ENCODE peak calls at places on chromosome 20, in eight cellular contexts. M is activated naive CD8-positive, alpha-beta T cell treated with anti-CD3 and anti-CD28 coated beads, Interleukin-2, amount 50 U/mL, for 24 hours; D is K562; Z is hippocampal formation; R is AML-193; W is H9; X is IMR-90; Y is RPMI8226. I is an unnamed sample.

GRCh38 chr20:62028384-62028783 is 37.3 kb downstream of the TAF4 start:
- DNase-seq in M (no peak), D (no peak), Z (no peak), R (no peak), W (no peak), X (no peak), Y (no peak), I (no peak)

GRCh38 chr20:10357061-10357708 is 76.8 kb downstream of the MKKS start:
- DNase-seq in M (no peak), D (no peak), Z (no peak), R (no peak), W (no peak), X (no peak), Y (no peak), I (no peak)

GRCh38 chr20:64148581-64148980 is 15.7 kb upstream of the MYT1 start:
- DNase-seq in M (no peak), D (no peak), Z (no peak), R (no peak), W (no peak), X (no peak), Y (no peak), I (peak)

GRCh38 chr20:58583141-58583540 is 67.9 kb upstream of the APCDD1L start:
- DNase-seq in M (no peak), D (no peak), Z (no peak), R (no peak), W (no peak), X (peak), Y (no peak), I (peak)

GRCh38 chr20:728022-728944 is 40.0 kb downstream of the SLC52A3 start:
- DNase-seq in M (peak), D (peak), Z (no peak), R (peak), W (peak), X (peak), Y (peak), I (peak)

GRCh38 chr20:11411765-11412164 is 505.9 kb upstream of the BTBD3 start:
- DNase-seq in M (no peak), D (no peak), Z (no peak), R (no peak), W (peak), X (no peak), Y (peak), I (no peak)

GRCh38 chr20:1427457-1428054 is 34.7 kb upstream of the FKBP1A start:
- DNase-seq in M (no peak), D (no peak), Z (no peak), R (no peak), W (peak), X (peak), Y (no peak), I (no peak)

GRCh38 chr20:21901470-21902275 is 196.2 kb downstream of the PAX1 start:
- DNase-seq in M (no peak), D (no peak), Z (no peak), R (no peak), W (no peak), X (no peak), Y (no peak), I (peak)

GRCh38 chr20:45138451-45139300 is 14.4 kb upstream of the WFDC12 start:
- DNase-seq in M (peak), D (peak), Z (no peak), R (peak), W (peak), X (no peak), Y (peak), I (peak)

GRCh38 chr20:34689486-34689885 is 12.6 kb upstream of the PIGU start:
- DNase-seq in M (no peak), D (no peak), Z (no peak), R (no peak), W (no peak), X (no peak), Y (no peak), I (no peak)

GRCh38 chr20:31933698-31934097 is 18.1 kb downstream of the PDRG1 start:
- DNase-seq in M (no peak), D (no peak), Z (no peak), R (no peak), W (no peak), X (no peak), Y (no peak), I (peak)

GRCh38 chr20:63580796-63581461 is 6.9 kb upstream of the HELZ2 start:
- DNase-seq in M (peak), D (peak), Z (peak), R (no peak), W (peak), X (peak), Y (peak), I (no peak)

GRCh38 chr20:39605908-39606307 is 643.8 kb downstream of the DHX35 start:
- DNase-seq in M (no peak), D (no peak), Z (no peak), R (no peak), W (no peak), X (no peak), Y (no peak), I (no peak)

GRCh38 chr20:2131366-2131765 is 29.7 kb downstream of the STK35 start:
- DNase-seq in M (no peak), D (no peak), Z (no peak), R (no peak), W (no peak), X (peak), Y (no peak), I (no peak)

GRCh38 chr20:42763015-42763414 is 426.7 kb downstream of the PTPRT start:
- DNase-seq in M (no peak), D (no peak), Z (no peak), R (no peak), W (no peak), X (no peak), Y (no peak), I (no peak)

GRCh38 chr20:32192698-32193097 is 14.8 kb downstream of the PLAGL2 start:
- DNase-seq in M (no peak), D (no peak), Z (no peak), R (no peak), W (no peak), X (no peak), Y (no peak), I (no peak)

GRCh38 chr20:25239387-25240370 is 8.2 kb upstream of the PYGB start:
- DNase-seq in M (no peak), D (no peak), Z (no peak), R (no peak), W (no peak), X (no peak), Y (no peak), I (peak)

GRCh38 chr20:46701057-46701456 is 8.4 kb upstream of the SLC2A10 start:
- DNase-seq in M (no peak), D (no peak), Z (no peak), R (no peak), W (no peak), X (no peak), Y (no peak), I (no peak)

GRCh38 chr20:49445176-49445575 is 37.3 kb downstream of the KCNB1 start:
- DNase-seq in M (no peak), D (no peak), Z (no peak), R (no peak), W (no peak), X (no peak), Y (no peak), I (peak)

GRCh38 chr20:60447703-60448102 is 489.5 kb downstream of the CDH26 start:
- DNase-seq in M (no peak), D (no peak), Z (no peak), R (no peak), W (no peak), X (peak), Y (no peak), I (no peak)

GRCh38 chr20:9270831-9271230 is 201.9 kb downstream of the PLCB4 start:
- DNase-seq in M (no peak), D (no peak), Z (no peak), R (no peak), W (no peak), X (peak), Y (no peak), I (no peak)

GRCh38 chr20:38726849-38727601 is 2.7 kb downstream of the SLC32A1 start:
- DNase-seq in M (peak), D (peak), Z (no peak), R (no peak), W (peak), X (no peak), Y (peak), I (no peak)

GRCh38 chr20:25669826-25670422 is 26.7 kb downstream of the ZNF337 start:
- DNase-seq in M (no peak), D (no peak), Z (no peak), R (no peak), W (peak), X (peak), Y (no peak), I (no peak)

GRCh38 chr20:8812818-8813217 is 256.1 kb upstream of the PLCB4 start:
- DNase-seq in M (no peak), D (no peak), Z (no peak), R (no peak), W (peak), X (no peak), Y (no peak), I (no peak)

GRCh38 chr20:60262967-60263603 is 304.9 kb downstream of the CDH26 start:
- DNase-seq in M (peak), D (peak), Z (no peak), R (peak), W (peak), X (no peak), Y (peak), I (no peak)

GRCh38 chr20:48319943-48320584 is 507.7 kb downstream of the PREX1 start:
- DNase-seq in M (no peak), D (no peak), Z (no peak), R (no peak), W (no peak), X (no peak), Y (no peak), I (no peak)

GRCh38 chr20:32112862-32113261 is 3.3 kb downstream of the TM9SF4 start:
- DNase-seq in M (no peak), D (peak), Z (no peak), R (peak), W (no peak), X (no peak), Y (no peak), I (no peak)

GRCh38 chr20:43536817-43537440 is 21.9 kb upstream of the SGK2 start:
- DNase-seq in M (no peak), D (no peak), Z (no peak), R (no peak), W (no peak), X (peak), Y (no peak), I (no peak)

GRCh38 chr20:38222231-38222922 is 38.2 kb downstream of the KIAA1755 start:
- DNase-seq in M (peak), D (peak), Z (no peak), R (peak), W (peak), X (peak), Y (peak), I (peak)

GRCh38 chr20:51529758-51530157 is 12.8 kb downstream of the NFATC2 start:
- DNase-seq in M (peak), D (no peak), Z (no peak), R (no peak), W (no peak), X (peak), Y (no peak), I (no peak)

GRCh38 chr20:58892126-58892931 is 39.8 kb downstream of the GNAS start:
- DNase-seq in M (peak), D (peak), Z (peak), R (peak), W (peak), X (peak), Y (peak), I (peak)

GRCh38 chr20:50625986-50626677 is 65.2 kb downstream of the RIPOR3 start:
- DNase-seq in M (peak), D (peak), Z (no peak), R (no peak), W (peak), X (peak), Y (no peak), I (no peak)

GRCh38 chr20:48461351-48461750 is 366.4 kb downstream of the PREX1 start:
- DNase-seq in M (no peak), D (no peak), Z (no peak), R (no peak), W (no peak), X (no peak), Y (no peak), I (peak)

GRCh38 chr20:10447028-10447427 is 11.9 kb downstream of the SLX4IP start:
- DNase-seq in M (peak), D (peak), Z (no peak), R (peak), W (no peak), X (peak), Y (peak), I (no peak)

GRCh38 chr20:61414455-61414991 is 162.5 kb downstream of the CDH4 start:
- DNase-seq in M (no peak), D (no peak), Z (peak), R (no peak), W (no peak), X (no peak), Y (no peak), I (no peak)

GRCh38 chr20:973785-974194 is 28.3 kb downstream of the RSPO4 start:
- DNase-seq in M (peak), D (peak), Z (no peak), R (peak), W (peak), X (peak), Y (peak), I (no peak)

GRCh38 chr20:48040491-48040890 is 255.2 kb upstream of the SULF2 start:
- DNase-seq in M (no peak), D (no peak), Z (no peak), R (no peak), W (no peak), X (no peak), Y (no peak), I (no peak)

GRCh38 chr20:32524871-32525501 is 60.1 kb downstream of the NOL4L start:
- DNase-seq in M (no peak), D (no peak), Z (peak), R (no peak), W (no peak), X (no peak), Y (no peak), I (peak)